ENCODE peak calls at places on chromosomes 13 and 19, in ten cellular contexts. Y is tibial nerve, X is spleen, J is esophagus muscularis mucosa, F is IMR-90, M is adrenal gland, P is A549, C is stomach, W is thyroid gland, B is breast epithelium. D is an unnamed sample.
A peak's percentile ranks its signal among the peaks of the same experiment; 100 is the strongest.

GRCh38 chr13:86585826-86586225 is 786.6 kb upstream of the SLITRK6 start:
- DNase-seq in J (no peak), W (peak; percentile 59), P (no peak), F (peak; percentile 93), Y (no peak), X (no peak), C (no peak), B (no peak), M (peak; percentile 68), D (no peak)

GRCh38 chr13:44903596-44903995 is 85.7 kb downstream of the NUFIP1 start:
- DNase-seq in Y (peak; percentile 85), F (peak; percentile 84), P (no peak), J (peak; percentile 94), W (peak; percentile 35), B (no peak), M (peak; percentile 67), X (no peak), C (peak; percentile 58), D (peak; percentile 78)

GRCh38 chr13:64278493-64278892 is 2862.8 kb upstream of the PCDH20 start:
- DNase-seq in M (no peak), B (no peak), X (no peak), C (no peak), J (no peak), P (no peak), F (peak; percentile 78), Y (no peak), W (no peak), D (no peak)

GRCh38 chr19:22609630-22610029 is 24.5 kb upstream of the ZNF492 start:
- DNase-seq in W (no peak), P (no peak), X (no peak), J (peak; percentile 86), Y (no peak), C (no peak), B (no peak), M (no peak), F (no peak), D (no peak)

GRCh38 chr19:30064776-30065494 is 122.9 kb downstream of the URI1 start:
- DNase-seq in Y (no peak), W (no peak), M (no peak), P (no peak), J (no peak), C (peak; percentile 9), X (peak; percentile 39), B (no peak), F (no peak), D (no peak)

GRCh38 chr19:29329460-29330134 is 116.6 kb upstream of the UQCRFS1 start:
- DNase-seq in W (no peak), X (no peak), J (peak; percentile 74), Y (no peak), F (no peak), M (no peak), P (peak; percentile 36), C (no peak), B (no peak), D (no peak)

GRCh38 chr13:111876506-111876905 is 190.4 kb upstream of the SOX1 start:
- DNase-seq in B (no peak), J (peak; percentile 72), Y (no peak), W (no peak), X (no peak), C (no peak), F (no peak), P (no peak), M (no peak), D (no peak)

GRCh38 chr19:5052515-5052914 is 83.6 kb downstream of the KDM4B start:
- DNase-seq in X (no peak), P (no peak), F (no peak), W (no peak), M (no peak), B (no peak), C (no peak), J (no peak), Y (no peak), D (no peak)

GRCh38 chr13:74061939-74062595 is 72.1 kb downstream of the KLF12 start:
- DNase-seq in J (no peak), C (no peak), M (peak; percentile 21), P (no peak), F (peak; percentile 47), B (no peak), W (no peak), Y (no peak), X (no peak), D (no peak)

GRCh38 chr19:48110350-48110966 is at the start of gene PLA2G4C:
- DNase-seq in P (peak; percentile 94), X (peak; percentile 95), M (peak; percentile 94), J (peak; percentile 94), Y (peak; percentile 76), C (peak; percentile 89), W (peak; percentile 95), F (peak; percentile 95), B (peak; percentile 86), D (peak; percentile 86)
- TF ChIP-seq POLR2A in P (peak; percentile 89), X (peak; percentile 12), M (peak; percentile 93), J (peak; percentile 41), Y (no peak), C (no peak), W (peak; percentile 24), F (peak; percentile 78), B (no peak), D (peak; percentile 51)

DNA sequence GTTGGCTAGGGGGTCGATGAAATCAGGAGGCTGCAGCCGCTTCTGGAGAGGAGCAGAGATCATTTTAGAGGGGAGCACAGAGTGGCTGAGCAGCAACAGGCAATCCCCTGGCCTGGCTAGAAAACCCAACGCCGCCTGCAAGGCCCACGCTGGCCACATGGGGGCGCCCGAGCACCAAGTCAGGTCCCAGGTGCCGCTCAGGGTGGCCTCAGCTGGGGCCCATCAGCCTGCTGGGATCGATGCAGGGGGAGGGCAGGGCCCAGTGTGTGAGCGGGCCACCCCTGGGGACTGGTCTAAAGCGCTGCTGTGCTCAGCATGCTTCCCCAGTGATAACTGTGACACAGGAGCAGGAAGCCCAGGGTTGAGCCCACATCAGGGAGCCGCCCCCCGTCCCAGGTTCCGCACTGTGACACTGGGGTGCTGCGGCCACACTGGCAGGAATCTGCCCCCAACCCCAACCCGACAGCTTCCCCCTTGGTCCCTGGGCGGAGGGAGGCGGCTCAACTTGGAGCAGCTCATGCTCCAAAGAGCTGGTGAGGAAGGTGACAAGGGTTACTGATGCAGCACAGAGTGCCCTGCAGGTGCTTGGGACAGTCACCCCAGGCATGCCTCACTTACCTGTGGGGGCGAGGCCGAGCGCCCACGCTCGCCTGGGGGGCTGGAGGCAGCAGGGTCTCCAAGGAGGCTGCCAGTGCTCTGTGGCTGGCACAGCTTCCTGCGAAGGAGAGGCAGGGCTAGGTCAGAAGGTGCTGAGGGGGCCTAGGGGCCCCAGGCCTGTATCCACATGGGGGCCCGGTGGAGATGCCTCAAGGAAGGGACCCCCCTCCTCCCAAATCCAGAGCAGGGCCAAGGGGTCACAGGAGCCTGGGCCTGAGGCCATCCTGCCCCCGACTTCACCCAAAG is 13.3 kb upstream of the ISYNA1 start:
- DNase-seq in J (peak; percentile 96), C (peak; percentile 91), P (peak; percentile 64), F (peak; percentile 64), B (peak; percentile 86), M (peak; percentile 88), W (peak; percentile 88), X (peak; percentile 95), Y (peak; percentile 89), D (peak; percentile 91)
- H3K4me3 ChIP-seq in J (no peak overlapping the region), C (no peak overlapping the region), P (no peak overlapping the region), F (no peak overlapping the region), B (no peak overlapping the region), M (no peak overlapping the region), W (no peak overlapping the region), X (no peak overlapping the region), Y (no peak overlapping the region), D (no peak overlapping the region)

GRCh38 chr19:48807590-48808308 is 3.1 kb downstream of the BCAT2 start:
- DNase-seq in B (no peak), P (peak; percentile 48), X (no peak), J (no peak), Y (no peak), C (no peak), W (no peak), F (no peak), M (no peak), D (no peak)
- H3K27ac ChIP-seq in B (no peak overlapping the region), P (peak overlapping the region; percentile 8), X (no peak overlapping the region), J (no peak overlapping the region), Y (peak overlapping the region; percentile 48), C (peak overlapping the region; percentile 28), W (no peak overlapping the region), F (no peak overlapping the region), M (no peak overlapping the region), D (peak overlapping the region; percentile 27)

GRCh38 chr19:41244117-41244516 is 20.1 kb upstream of the HNRNPUL1 start:
- DNase-seq in B (no peak), Y (no peak), C (no peak), F (no peak), W (no peak), J (no peak), M (no peak), P (no peak), X (no peak), D (no peak)
- TF ChIP-seq POLR2A in B (no peak), Y (no peak), C (no peak), F (no peak), W (no peak), J (no peak), M (no peak), P (no peak), X (no peak), D (no peak)

GRCh38 chr19:39247701-39248664 is 673 bp downstream of the IFNL4 start:
- DNase-seq in P (no peak), J (no peak), X (no peak), M (no peak), W (no peak), F (no peak), C (no peak), B (no peak), Y (no peak), D (no peak)
- H3K4me3 ChIP-seq in P (no peak overlapping the region), J (peak overlapping the region; percentile 27), X (no peak overlapping the region), M (no peak overlapping the region), W (no peak overlapping the region), F (no peak overlapping the region), C (no peak overlapping the region), B (no peak overlapping the region), Y (no peak overlapping the region), D (no peak overlapping the region)

GRCh38 chr19:50696065-50696425 is 23.6 kb downstream of the SHANK1 start:
- DNase-seq in M (no peak), F (no peak), Y (no peak), J (no peak), X (no peak), C (no peak), B (no peak), P (no peak), W (no peak), D (no peak)
- H3K27ac ChIP-seq in M (no peak overlapping the region), F (no peak overlapping the region), Y (no peak overlapping the region), J (no peak overlapping the region), X (no peak overlapping the region), C (no peak overlapping the region), B (no peak overlapping the region), P (no peak overlapping the region), W (no peak overlapping the region), D (no peak overlapping the region)

D was measured in ovary.